ENCODE peak calls at places on chromosomes 6 and 20, in nine cellular contexts. H is GM13977; I is AG10803; S is DND-41; O is fibroblast of the aortic adventitia; V is astrocyte of the spinal cord; K is CD8-positive, alpha-beta T cell; T is PC-9; U is heart right ventricle. Z is an unnamed sample.

GRCh38 chr6:132490024-132490423 is 22.9 kb downstream of the STX7 start:
- DNase-seq in S (no peak), T (no peak), H (no peak), I (peak), K (no peak), U (no peak), O (peak), V (no peak), Z (peak)

GRCh38 chr20:53773792-53774371 is 180.2 kb upstream of the ZNF217 start:
- DNase-seq in I (peak), T (peak), O (peak), V (peak), K (no peak), U (no peak), S (no peak), H (no peak), Z (peak)

GRCh38 chr20:51369503-51369902 is 173.0 kb downstream of the NFATC2 start:
- DNase-seq in I (no peak), S (no peak), K (no peak), H (no peak), U (no peak), O (no peak), V (no peak), T (no peak), Z (no peak)

GRCh38 chr6:110181131-110182027 is 1.2 kb downstream of the CDC40 start:
- DNase-seq in T (no peak), S (no peak), O (peak), H (no peak), K (no peak), U (no peak), V (no peak), I (peak), Z (no peak)

GRCh38 chr6:137933696-137934095 is 66.6 kb downstream of the TNFAIP3 start:
- DNase-seq in S (no peak), H (no peak), T (peak), U (no peak), V (peak), I (peak), O (peak), K (no peak), Z (peak)

GRCh38 chr20:32526125-32526524 is 59.0 kb downstream of the NOL4L start:
- DNase-seq in V (no peak), O (no peak), K (no peak), T (no peak), H (no peak), U (no peak), S (no peak), I (no peak), Z (no peak)

GRCh38 chr6:13486679-13487121 is 700 bp downstream of the GFOD1 start:
- DNase-seq in H (peak), S (peak), V (peak), U (peak), T (peak), K (peak), O (peak), I (peak), Z (peak)

GRCh38 chr6:168060521-168060931 is 18.5 kb downstream of the FRMD1 start:
- DNase-seq in O (peak), I (peak), S (no peak), V (peak), K (no peak), U (peak), T (peak), H (no peak), Z (peak)

GRCh38 chr20:62621251-62622110 is 20.8 kb upstream of the SLCO4A1 start:
- DNase-seq in H (no peak), U (no peak), K (no peak), I (no peak), V (no peak), S (no peak), T (peak), O (no peak), Z (no peak)

GRCh38 chr6:169809386-169809785 is 58.0 kb downstream of the ERMARD start:
- DNase-seq in U (no peak), H (no peak), O (no peak), S (no peak), T (no peak), K (no peak), I (no peak), V (no peak), Z (no peak)

GRCh38 chr20:6802227-6802626 is 34.7 kb downstream of the BMP2 start:
- DNase-seq in U (no peak), H (no peak), I (no peak), T (no peak), K (no peak), S (no peak), O (peak), V (no peak), Z (no peak)

GRCh38 chr6:53168516-53169257 is 20.0 kb upstream of the GCM1 start:
- DNase-seq in T (peak), O (peak), S (no peak), K (no peak), V (peak), U (no peak), H (no peak), I (peak), Z (peak)

GRCh38 chr6:89952696-89953095 is 58.4 kb downstream of the GJA10 start:
- DNase-seq in H (no peak), T (no peak), V (peak), K (peak), O (no peak), S (peak), I (peak), U (no peak), Z (peak)

GRCh38 chr6:148747493-148748160 is 797 bp downstream of the UST start:
- DNase-seq in T (peak), O (peak), S (peak), I (peak), K (peak), H (peak), V (peak), U (peak), Z (peak)

GRCh38 chr6:99779631-99780555 is 173.3 kb downstream of the PRDM13 start:
- DNase-seq in H (no peak), V (no peak), K (no peak), I (no peak), U (no peak), T (no peak), O (no peak), S (no peak), Z (no peak)

GRCh38 chr6:52328721-52329120 is 33.2 kb upstream of the PAQR8 start:
- DNase-seq in U (no peak), S (no peak), K (no peak), V (no peak), H (no peak), O (no peak), I (no peak), T (no peak), Z (no peak)

GRCh38 chr20:7505152-7505834 is 435.0 kb downstream of the HAO1 start:
- DNase-seq in H (no peak), V (no peak), S (no peak), K (no peak), T (no peak), O (no peak), U (no peak), I (no peak), Z (no peak)

GRCh38 chr20:1674361-1674760 is 16.8 kb upstream of the SIRPG start:
- DNase-seq in U (no peak), O (no peak), V (no peak), H (no peak), K (peak), I (no peak), S (no peak), T (no peak), Z (no peak)

GRCh38 chr6:31202259-31203166 is 32.0 kb upstream of the POU5F1 start:
- DNase-seq in H (no peak), T (no peak), U (no peak), I (no peak), S (no peak), V (no peak), O (no peak), K (no peak), Z (no peak)

GRCh38 chr20:23021941-23022340 is 13.2 kb upstream of the SSTR4 start:
- DNase-seq in O (no peak), H (no peak), S (no peak), U (no peak), V (no peak), K (no peak), I (no peak), T (no peak), Z (peak)

GRCh38 chr20:4959582-4959981 is 41.7 kb downstream of the SLC23A2 start:
- DNase-seq in H (no peak), S (no peak), T (no peak), K (no peak), U (no peak), V (no peak), I (no peak), O (no peak), Z (no peak)

GRCh38 chr6:107542170-107542569 is 52.3 kb downstream of the SOBP start:
- DNase-seq in S (no peak), T (no peak), O (no peak), H (no peak), I (no peak), U (peak), K (no peak), V (no peak), Z (no peak)

GRCh38 chr6:31351734-31352496 is 5.1 kb downstream of the HLA-B start:
- DNase-seq in T (no peak), I (no peak), S (no peak), V (no peak), U (no peak), O (no peak), H (no peak), K (no peak), Z (peak)

GRCh38 chr20:12372557-12372956 is 454.9 kb downstream of the BTBD3 start:
- DNase-seq in U (no peak), H (no peak), I (no peak), S (no peak), T (no peak), K (no peak), V (no peak), O (no peak), Z (no peak)

DNA sequence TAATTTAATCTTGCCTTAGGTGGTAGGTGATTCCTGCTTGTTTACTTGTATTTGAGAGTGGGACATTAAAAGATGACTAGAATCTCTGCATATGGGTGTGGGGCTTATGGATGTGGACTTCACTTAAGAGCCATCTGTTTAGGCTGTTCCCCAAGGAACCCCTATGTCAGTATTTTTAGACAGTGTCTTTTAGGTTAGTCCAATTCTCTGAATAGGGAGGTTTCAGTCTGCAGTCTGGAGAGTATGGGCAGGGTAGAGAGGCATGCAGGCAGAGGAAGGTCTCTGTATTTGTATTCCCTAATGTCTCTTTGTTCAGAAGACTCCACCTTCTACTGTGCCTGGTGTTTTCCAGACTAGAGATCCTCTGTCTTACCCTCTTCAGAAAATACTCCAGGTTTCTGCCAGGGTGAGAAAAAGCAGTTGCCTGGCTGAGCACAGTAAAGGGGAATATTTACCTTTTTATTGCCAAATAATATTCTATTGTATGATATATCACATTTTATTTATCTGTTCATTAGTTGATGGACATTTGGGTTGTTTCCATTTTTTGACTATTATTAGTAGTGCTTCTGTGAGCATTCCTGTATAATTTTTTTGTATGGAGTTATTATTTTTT is 19.1 kb downstream of the SLX4IP start:
- DNase-seq in T (no peak), V (no peak), U (no peak), S (peak), H (no peak), O (no peak), I (no peak), K (no peak), Z (no peak)
- TF ChIP-seq CTCF in T (no peak), V (no peak), U (no peak), S (no peak), H (no peak), O (no peak), I (no peak), K (no peak), Z (no peak)

GRCh38 chr6:311679-312220 is 19.5 kb downstream of the DUSP22 start:
- DNase-seq in T (no peak), O (no peak), U (peak), I (no peak), K (no peak), V (no peak), S (no peak), H (no peak), Z (peak)
- TF ChIP-seq CTCF in T (no peak), O (no peak), U (no peak), I (no peak), K (no peak), V (no peak), S (no peak), H (no peak), Z (no peak)

GRCh38 chr6:156946370-156946936 is 169.3 kb downstream of the ARID1B start:
- DNase-seq in T (no peak), O (no peak), K (no peak), I (no peak), S (no peak), H (no peak), U (no peak), V (no peak), Z (no peak)

GRCh38 chr6:156949376-156949775 is 172.2 kb downstream of the ARID1B start:
- DNase-seq in S (no peak), T (peak), V (peak), U (no peak), I (peak), K (no peak), H (no peak), O (peak), Z (peak)

GRCh38 chr6:156950084-156950483 is 172.9 kb downstream of the ARID1B start:
- DNase-seq in S (no peak), V (no peak), K (no peak), H (no peak), T (no peak), U (no peak), I (no peak), O (no peak), Z (no peak)

GRCh38 chr6:156948807-156949206 is 171.6 kb downstream of the ARID1B start:
- DNase-seq in O (peak), U (no peak), T (no peak), V (peak), K (no peak), S (no peak), I (peak), H (no peak), Z (peak)

DNA sequence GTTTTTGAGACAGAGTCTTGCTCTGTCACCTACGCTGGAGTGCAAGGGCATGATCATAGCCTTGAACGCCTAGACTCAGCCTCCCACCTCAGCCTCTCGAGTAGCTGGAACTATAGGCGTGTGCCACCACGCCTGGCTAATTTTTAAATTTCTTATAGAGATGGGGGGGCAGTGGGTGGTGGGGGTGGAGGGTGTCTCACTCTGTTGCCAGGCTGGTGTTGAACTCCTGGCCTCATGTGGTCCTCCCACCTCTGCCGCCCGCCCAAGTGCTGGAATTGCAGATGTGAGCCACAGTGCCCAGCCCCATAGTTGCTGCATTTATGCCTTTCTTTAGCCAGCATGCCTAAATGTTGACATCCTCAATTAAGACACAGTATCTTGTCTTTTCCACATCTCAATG is 171.1 kb downstream of the ARID1B start:
- DNase-seq in V (no peak), T (no peak), K (no peak), I (no peak), U (no peak), O (no peak), S (no peak), H (no peak), Z (no peak)
- TF ChIP-seq CTCF in V (no peak), T (no peak), K (no peak), I (no peak), U (no peak), O (no peak), S (no peak), H (no peak), Z (no peak)

GRCh38 chr20:63740501-63741353 is 1.2 kb downstream of the SLC2A4RG start:
- DNase-seq in U (peak), K (no peak), T (peak), S (peak), I (peak), O (peak), H (peak), V (peak), Z (peak)
- TF ChIP-seq CTCF in U (peak), K (no peak), T (no peak), S (no peak), I (peak), O (peak), H (peak), V (peak), Z (no peak)

Z was measured in fibroblast of mammary gland.